ENCODE peak calls at places on chromosomes 2 and 18, in five cellular contexts. B, N, H, O and R are unnamed samples.

GRCh38 chr2:120863173-120863545 is 127.5 kb downstream of the GLI2 start:
- DNase-seq in B (no peak), N (no peak), H (no peak), O (no peak), R (no peak)

GRCh38 chr2:88261725-88262124 is 91.6 kb downstream of the THNSL2 start:
- DNase-seq in B (no peak), N (no peak), H (no peak), O (no peak), R (no peak)

GRCh38 chr18:68797901-68798300 is at the start of gene CCDC102B:
- DNase-seq in B (peak), N (peak), H (no peak), O (no peak), R (peak)

GRCh38 chr2:86426271-86426670 is 14.9 kb upstream of the KDM3A start:
- DNase-seq in B (no peak), N (no peak), H (no peak), O (peak), R (no peak)

GRCh38 chr2:189633392-189633811 is 27.9 kb upstream of the ASNSD1 start:
- DNase-seq in B (no peak), N (peak), H (no peak), O (peak), R (peak)

GRCh38 chr2:46034535-46034934 is 262.7 kb upstream of the EPAS1 start:
- DNase-seq in B (peak), N (peak), H (no peak), O (no peak), R (no peak)

GRCh38 chr2:240701736-240702639 is 10.3 kb downstream of the AQP12A start:
- DNase-seq in B (no peak), N (no peak), H (no peak), O (no peak), R (no peak)

GRCh38 chr2:68878753-68879152 is 7.6 kb upstream of the BMP10 start:
- DNase-seq in B (no peak), N (peak), H (no peak), O (no peak), R (peak)

GRCh38 chr2:105175231-105175630 is 66.3 kb upstream of the GPR45 start:
- DNase-seq in B (no peak), N (no peak), H (no peak), O (no peak), R (no peak)

GRCh38 chr2:74735544-74735943 is 81.5 kb downstream of the SEMA4F start:
- DNase-seq in B (no peak), N (no peak), H (no peak), O (no peak), R (no peak)

GRCh38 chr18:31648966-31649429 is 35.4 kb downstream of the B4GALT6 start:
- DNase-seq in B (peak), N (peak), H (peak), O (peak), R (peak)

GRCh38 chr18:32086866-32087265 is 4.8 kb upstream of the RNF138 start:
- DNase-seq in B (peak), N (peak), H (no peak), O (peak), R (peak)

GRCh38 chr18:55748227-55748738 is 160.3 kb upstream of the TCF4 start:
- DNase-seq in B (no peak), N (no peak), H (no peak), O (no peak), R (no peak)

GRCh38 chr2:18883626-18884456 is 294.5 kb upstream of the NT5C1B start:
- DNase-seq in B (peak), N (peak), H (peak), O (peak), R (peak)

GRCh38 chr18:70263336-70263735 is 25.5 kb upstream of the SOCS6 start:
- DNase-seq in B (no peak), N (no peak), H (no peak), O (no peak), R (no peak)

GRCh38 chr18:55465313-55465712 is 122.7 kb downstream of the TCF4 start:
- DNase-seq in B (no peak), N (no peak), H (no peak), O (no peak), R (no peak)

GRCh38 chr18:48885266-48885950 is 65.4 kb downstream of the SMAD7 start:
- DNase-seq in B (no peak), N (no peak), H (no peak), O (no peak), R (no peak)

GRCh38 chr2:240996161-240996833 is 2.1 kb upstream of the SNED1 start:
- DNase-seq in B (no peak), N (no peak), H (no peak), O (no peak), R (no peak)

GRCh38 chr2:85920810-85921545 is 32.2 kb upstream of the ST3GAL5 start:
- DNase-seq in B (peak), N (peak), H (peak), O (peak), R (no peak)

GRCh38 chr2:16522031-16522818 is 143.4 kb downstream of the CYRIA start:
- DNase-seq in B (peak), N (peak), H (no peak), O (no peak), R (no peak)

GRCh38 chr2:22253171-22253570 is 1129.4 kb downstream of the TDRD15 start:
- DNase-seq in B (no peak), N (no peak), H (no peak), O (no peak), R (no peak)

GRCh38 chr2:20573611-20574422 is 77.1 kb downstream of the HS1BP3 start:
- DNase-seq in B (no peak), N (peak), H (no peak), O (no peak), R (peak)

GRCh38 chr2:75099521-75099922 is 99.8 kb downstream of the TACR1 start:
- DNase-seq in B (no peak), N (no peak), H (peak), O (no peak), R (no peak)

GRCh38 chr2:165055081-165055879 is 100.0 kb upstream of the SLC38A11 start:
- DNase-seq in B (peak), N (peak), H (peak), O (no peak), R (no peak)

GRCh38 chr2:221388891-221389290 is 183.2 kb downstream of the EPHA4 start:
- DNase-seq in B (no peak), N (no peak), H (no peak), O (no peak), R (no peak)

GRCh38 chr2:48356701-48357322 is 173.1 kb upstream of the STON1 start:
- DNase-seq in B (peak), N (peak), H (no peak), O (no peak), R (no peak)

GRCh38 chr2:215760526-215760925 is 252.8 kb downstream of the MREG start:
- DNase-seq in B (no peak), N (no peak), H (no peak), O (peak), R (no peak)

GRCh38 chr18:45664824-45665763 is 49.8 kb downstream of the SLC14A2 start:
- DNase-seq in B (peak), N (peak), H (peak), O (peak), R (peak)

GRCh38 chr2:180705122-180705521 is 275.3 kb upstream of the UBE2E3 start:
- DNase-seq in B (no peak), N (peak), H (no peak), O (peak), R (peak)

GRCh38 chr18:6917082-6917481 is 187.6 kb downstream of the ARHGAP28 start:
- DNase-seq in B (no peak), N (no peak), H (no peak), O (peak), R (no peak)

GRCh38 chr2:240624950-240625621 is at the start of gene GPR35:
- DNase-seq in B (peak), N (peak), H (peak), O (no peak), R (peak)

GRCh38 chr18:58592223-58593214 is 36.4 kb downstream of the ALPK2 start:
- DNase-seq in B (no peak), N (no peak), H (no peak), O (no peak), R (no peak)

GRCh38 chr18:58586886-58587285 is 42.0 kb downstream of the ALPK2 start:
- DNase-seq in B (no peak), N (no peak), H (no peak), O (no peak), R (no peak)

GRCh38 chr18:58591286-58591685 is 37.6 kb downstream of the ALPK2 start:
- DNase-seq in B (no peak), N (no peak), H (no peak), O (no peak), R (no peak)

GRCh38 chr18:58590827-58591226 is 38.1 kb downstream of the ALPK2 start:
- DNase-seq in B (no peak), N (peak), H (no peak), O (no peak), R (no peak)

DNA sequence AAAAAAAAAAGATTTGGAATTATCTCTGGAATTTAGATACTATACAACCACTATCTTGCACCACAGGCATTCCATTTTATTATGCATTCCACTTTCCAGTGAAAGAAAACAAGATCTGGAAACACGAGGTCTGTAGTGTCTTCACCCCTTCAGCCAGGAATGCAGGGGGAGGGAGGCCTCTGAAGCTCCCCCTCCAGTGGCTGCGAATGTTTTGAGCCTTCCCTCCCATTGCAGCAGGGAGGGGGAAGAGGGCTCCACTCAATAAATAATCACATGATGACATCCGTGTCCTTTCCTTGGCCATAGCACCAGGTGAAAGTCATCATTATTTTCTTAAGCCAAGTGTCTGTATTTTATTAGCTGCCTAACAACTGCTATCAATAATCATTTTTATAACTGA is 38.7 kb downstream of the ALPK2 start:
- DNase-seq in B (peak), N (peak), H (no peak), O (no peak), R (peak)
- TF ChIP-seq CTCF in B (peak), N (no peak), H (no peak), O (no peak), R (no peak)

GRCh38 chr2:235793163-235793752 is 299.4 kb downstream of the AGAP1 start:
- DNase-seq in B (no peak), N (peak), H (peak), O (peak), R (no peak)
- TF ChIP-seq CTCF in B (peak), N (peak), H (peak), O (peak), R (peak)

DNA sequence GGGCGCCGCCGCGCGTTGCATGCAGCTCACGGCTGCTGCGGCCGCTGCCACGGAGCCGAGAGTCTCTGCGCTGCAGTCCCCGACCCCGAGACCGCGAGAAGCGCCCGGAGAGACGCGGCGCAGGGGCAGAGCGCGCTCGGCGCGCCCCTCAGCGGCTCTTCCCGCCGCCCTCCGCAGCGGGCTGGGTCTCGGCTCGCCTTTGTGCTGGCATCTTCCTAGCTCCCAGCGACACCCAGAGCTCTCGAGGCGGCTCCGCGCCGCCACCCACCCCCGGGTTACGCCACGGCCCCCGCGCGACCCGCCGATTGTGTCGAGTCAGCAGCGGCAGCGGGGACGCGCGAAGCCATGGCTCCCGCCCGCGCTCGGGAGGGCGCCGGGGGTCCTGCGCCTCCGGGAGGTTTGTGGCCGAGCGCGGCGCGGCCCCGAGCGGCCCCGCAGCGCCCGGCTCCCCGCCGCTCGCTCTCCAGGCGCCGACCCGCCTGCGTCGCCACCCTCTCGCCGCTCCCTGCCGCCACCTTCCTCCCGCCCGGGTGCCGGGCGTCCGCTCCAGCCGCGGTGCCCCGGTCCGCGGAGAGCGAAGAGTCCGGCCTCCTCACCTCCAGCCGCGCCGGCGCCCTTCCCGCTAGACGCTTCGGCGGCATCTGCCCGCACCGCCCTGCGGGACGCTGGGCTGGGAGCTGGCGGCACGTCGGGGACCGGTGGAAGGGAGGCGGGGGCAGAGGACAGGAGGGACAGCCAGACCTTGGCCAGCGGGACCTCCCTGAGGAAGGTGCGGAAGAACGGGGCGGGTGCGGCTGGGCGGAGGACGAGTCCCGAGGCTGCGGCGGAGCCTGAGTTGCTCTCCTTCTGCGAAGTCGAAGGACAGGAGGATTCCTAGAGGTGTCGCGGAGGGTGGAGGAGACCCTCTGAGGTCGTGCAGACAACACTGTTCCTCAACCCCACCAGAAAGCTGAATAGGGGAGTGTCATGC is 46.3 kb upstream of the CCDC150 start:
- DNase-seq in B (peak), N (peak), H (peak), O (peak), R (peak)
- TF ChIP-seq CTCF in B (no peak), N (no peak), H (no peak), O (no peak), R (no peak)

GRCh38 chr2:143175435-143175834 is 46.2 kb downstream of the ARHGAP15 start:
- DNase-seq in B (no peak), N (no peak), H (no peak), O (no peak), R (no peak)

GRCh38 chr2:143176606-143177005 is 47.4 kb downstream of the ARHGAP15 start:
- DNase-seq in B (no peak), N (peak), H (no peak), O (no peak), R (no peak)

GRCh38 chr2:143177081-143177786 is 48.0 kb downstream of the ARHGAP15 start:
- DNase-seq in B (no peak), N (peak), H (no peak), O (no peak), R (no peak)

GRCh38 chr2:143169105-143169504 is 39.9 kb downstream of the ARHGAP15 start:
- DNase-seq in B (no peak), N (no peak), H (no peak), O (no peak), R (no peak)

DNA sequence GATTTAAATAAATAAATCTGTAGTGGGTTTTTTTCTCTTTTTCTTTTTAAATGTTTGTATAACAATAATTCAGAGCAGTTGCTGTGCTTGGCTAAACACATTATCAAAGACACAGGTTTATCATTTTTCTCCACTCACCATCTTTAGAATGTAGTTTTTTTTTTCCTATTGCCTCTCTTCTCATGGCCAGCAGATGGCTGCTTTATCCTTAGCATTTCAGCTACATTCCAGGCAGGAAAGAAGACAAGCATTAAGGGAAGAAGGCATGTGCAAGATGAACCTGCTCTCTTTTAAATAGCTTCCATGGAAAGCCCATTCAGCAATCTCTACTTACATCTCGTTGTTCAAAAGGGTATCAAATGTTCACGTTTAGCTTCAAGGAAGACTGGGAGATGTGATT is 42.6 kb downstream of the ARHGAP15 start:
- DNase-seq in B (no peak), N (peak), H (peak), O (peak), R (peak)
- TF ChIP-seq CTCF in B (peak), N (peak), H (peak), O (peak), R (peak)

GRCh38 chr2:195038158-195038557 is 618.9 kb upstream of the SLC39A10 start:
- DNase-seq in B (no peak), N (no peak), H (no peak), O (no peak), R (no peak)
- TF ChIP-seq CTCF in B (no peak), N (no peak), H (no peak), O (no peak), R (no peak)

DNA sequence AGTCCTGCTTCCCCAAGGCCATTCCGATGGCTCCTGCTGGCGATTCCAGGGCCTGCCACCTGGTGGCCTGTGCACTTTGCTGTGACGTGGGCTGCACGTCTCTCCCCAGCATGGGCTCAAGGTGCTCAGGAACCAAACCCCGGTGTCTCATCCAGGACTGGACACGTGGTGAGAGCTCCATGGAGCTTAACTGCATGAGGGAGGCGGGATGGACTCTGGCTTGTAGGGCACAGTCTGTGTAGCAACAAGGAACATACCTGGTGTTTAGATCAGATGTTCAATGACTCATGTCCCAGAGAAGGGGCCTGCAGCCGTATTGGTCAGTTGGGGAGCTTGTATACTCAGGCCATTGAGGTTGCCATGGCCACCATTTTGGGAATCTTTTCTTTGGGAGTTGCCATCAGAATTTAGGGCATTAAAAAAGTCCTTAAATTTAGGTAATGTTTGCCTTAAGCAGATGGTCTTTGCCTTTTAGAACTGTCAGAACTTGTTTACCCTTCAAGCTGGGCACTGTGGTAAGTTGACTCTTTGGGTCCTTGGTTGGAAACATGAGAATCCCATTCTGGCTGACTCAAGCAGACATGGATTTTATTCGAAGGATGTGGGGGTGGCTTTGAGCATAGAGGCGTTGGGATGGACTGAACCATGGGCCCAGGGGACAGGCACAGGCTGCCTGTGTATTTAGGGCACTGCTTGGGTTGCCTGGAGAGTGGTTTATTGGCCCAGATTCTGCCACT is 21.0 kb downstream of the AGAP1 start:
- DNase-seq in B (no peak), N (no peak), H (no peak), O (peak), R (no peak)
- TF ChIP-seq CTCF in B (peak), N (no peak), H (no peak), O (no peak), R (no peak)

GRCh38 chr2:128606837-128607236 is 288.2 kb upstream of the HS6ST1 start:
- DNase-seq in B (no peak), N (no peak), H (no peak), O (no peak), R (no peak)

GRCh38 chr2:128605931-128606330 is 287.3 kb upstream of the HS6ST1 start:
- DNase-seq in B (no peak), N (no peak), H (no peak), O (no peak), R (no peak)

GRCh38 chr2:128607440-128607839 is 288.8 kb upstream of the HS6ST1 start:
- DNase-seq in B (no peak), N (peak), H (no peak), O (no peak), R (no peak)

GRCh38 chr2:128608911-128609880 is 290.5 kb upstream of the HS6ST1 start:
- DNase-seq in B (no peak), N (no peak), H (no peak), O (no peak), R (no peak)

DNA sequence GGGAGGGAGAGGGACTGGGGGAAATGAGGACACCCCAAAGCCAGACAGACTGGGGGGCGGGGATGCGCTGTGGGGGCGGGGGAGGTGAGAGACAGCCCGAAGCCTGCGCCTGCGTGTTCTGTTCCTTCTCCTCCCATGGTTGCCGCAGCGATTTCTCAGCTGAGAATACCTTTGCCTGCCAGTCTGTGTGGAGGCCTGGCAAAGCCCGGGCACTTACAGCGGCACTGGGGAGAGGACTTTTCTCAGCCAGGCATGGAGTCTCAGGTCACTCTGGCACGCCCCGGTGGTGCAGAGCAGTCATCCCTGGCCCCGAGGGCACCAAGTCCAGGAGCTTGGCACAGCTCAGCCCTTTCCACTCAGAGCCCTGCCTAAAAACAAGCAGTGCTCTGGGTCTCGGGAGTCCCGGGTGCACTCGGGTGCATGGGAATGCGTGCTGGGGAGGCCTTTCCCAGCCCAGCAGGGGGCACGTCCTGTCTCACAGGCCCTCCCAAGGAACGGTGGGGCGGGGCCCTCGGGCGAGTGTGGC is 289.4 kb upstream of the HS6ST1 start:
- DNase-seq in B (no peak), N (no peak), H (no peak), O (no peak), R (no peak)
- TF ChIP-seq CTCF in B (peak), N (no peak), H (no peak), O (no peak), R (no peak)

GRCh38 chr18:36947820-36948348 is 119.0 kb downstream of the KIAA1328 start:
- DNase-seq in B (no peak), N (no peak), H (no peak), O (peak), R (no peak)

GRCh38 chr18:36942264-36942663 is 113.3 kb downstream of the KIAA1328 start:
- DNase-seq in B (peak), N (peak), H (peak), O (peak), R (peak)
- TF ChIP-seq CTCF in B (peak), N (peak), H (peak), O (peak), R (peak)

GRCh38 chr2:209958016-209958415 is 44.4 kb upstream of the RPE start:
- DNase-seq in B (no peak), N (no peak), H (no peak), O (no peak), R (no peak)

GRCh38 chr2:209965723-209966122 is 36.7 kb upstream of the RPE start:
- DNase-seq in B (no peak), N (no peak), H (no peak), O (peak), R (no peak)

GRCh38 chr2:209956276-209956675 is 46.2 kb upstream of the RPE start:
- DNase-seq in B (no peak), N (no peak), H (no peak), O (no peak), R (no peak)

GRCh38 chr2:209960676-209961630 is 41.5 kb upstream of the RPE start:
- DNase-seq in B (peak), N (peak), H (peak), O (peak), R (peak)
- TF ChIP-seq CTCF in B (peak), N (peak), H (peak), O (peak), R (peak)